ENCODE peak calls at places on chromosomes 7 and 10, in six cellular contexts. A is OCI-LY7, G is left ventricle myocardium inferior, P is GM06990, M is cardiac muscle cell, E is right lobe of liver. N is an unnamed sample.

GRCh38 chr10:86801995-86802394 is 45.6 kb downstream of the BMPR1A start:
- DNase-seq in G (no peak), A (no peak), P (no peak), E (no peak), M (no peak), N (no peak)

GRCh38 chr7:107002131-107002803 is 42.2 kb upstream of the PRKAR2B start:
- DNase-seq in E (no peak), A (no peak), M (no peak), G (no peak), P (no peak), N (no peak)

GRCh38 chr10:50396491-50397311 is 145.4 kb upstream of the ASAH2 start:
- DNase-seq in A (no peak), E (no peak), G (no peak), M (no peak), P (peak), N (no peak)

GRCh38 chr10:115706482-115707076 is 566.4 kb downstream of the GFRA1 start:
- DNase-seq in E (no peak), M (peak), A (peak), P (no peak), G (no peak), N (no peak)

GRCh38 chr7:141455686-141456085 is 95.5 kb upstream of the AGK start:
- DNase-seq in M (no peak), P (no peak), A (no peak), E (no peak), G (no peak), N (no peak)

GRCh38 chr10:97328646-97329453 is 5.7 kb downstream of the FRAT2 start:
- DNase-seq in A (no peak), E (peak), G (no peak), P (no peak), M (no peak), N (no peak)

GRCh38 chr7:77455334-77455733 is 39.2 kb upstream of the GSAP start:
- DNase-seq in P (no peak), A (no peak), M (no peak), G (peak), E (no peak), N (no peak)

GRCh38 chr10:49484501-49485230 is 54.3 kb downstream of the ERCC6 start:
- DNase-seq in P (no peak), M (no peak), E (no peak), A (no peak), G (no peak), N (no peak)

GRCh38 chr7:51647931-51648351 is 331.3 kb upstream of the COBL start:
- DNase-seq in G (no peak), A (no peak), P (no peak), M (no peak), E (no peak), N (no peak)

GRCh38 chr7:51645707-51646298 is 329.2 kb upstream of the COBL start:
- DNase-seq in G (no peak), P (no peak), E (no peak), M (no peak), A (no peak), N (no peak)

GRCh38 chr7:51644216-51644615 is 327.6 kb upstream of the COBL start:
- DNase-seq in A (no peak), P (no peak), E (no peak), G (no peak), M (no peak), N (no peak)

GRCh38 chr7:51647486-51647885 is 330.9 kb upstream of the COBL start:
- DNase-seq in A (no peak), E (no peak), G (no peak), M (no peak), P (no peak), N (no peak)

DNA sequence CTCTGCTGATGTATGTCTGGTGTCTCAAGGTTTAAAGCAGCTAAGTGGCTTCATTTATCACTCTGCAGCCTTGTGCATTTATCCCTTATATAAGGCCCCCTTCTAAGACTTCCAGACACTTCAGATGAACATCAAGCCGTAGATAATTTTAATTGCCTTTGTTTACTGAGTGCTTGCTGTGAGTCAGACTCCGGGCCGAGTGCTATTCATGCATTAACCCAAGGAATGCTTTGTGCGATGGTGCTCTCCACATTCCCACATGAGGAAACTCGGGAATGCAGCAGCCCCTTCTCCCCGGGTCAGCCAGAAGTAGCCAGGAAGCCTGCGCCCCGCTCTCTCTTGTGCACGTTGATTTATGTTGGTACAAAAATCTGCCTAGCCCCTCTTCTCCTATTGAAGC is 328.7 kb upstream of the COBL start:
- DNase-seq in E (no peak), A (no peak), M (no peak), G (no peak), P (no peak), N (no peak)
- TF ChIP-seq CTCF in E (no peak), A (no peak), M (no peak), G (no peak), P (no peak), N (no peak)

DNA sequence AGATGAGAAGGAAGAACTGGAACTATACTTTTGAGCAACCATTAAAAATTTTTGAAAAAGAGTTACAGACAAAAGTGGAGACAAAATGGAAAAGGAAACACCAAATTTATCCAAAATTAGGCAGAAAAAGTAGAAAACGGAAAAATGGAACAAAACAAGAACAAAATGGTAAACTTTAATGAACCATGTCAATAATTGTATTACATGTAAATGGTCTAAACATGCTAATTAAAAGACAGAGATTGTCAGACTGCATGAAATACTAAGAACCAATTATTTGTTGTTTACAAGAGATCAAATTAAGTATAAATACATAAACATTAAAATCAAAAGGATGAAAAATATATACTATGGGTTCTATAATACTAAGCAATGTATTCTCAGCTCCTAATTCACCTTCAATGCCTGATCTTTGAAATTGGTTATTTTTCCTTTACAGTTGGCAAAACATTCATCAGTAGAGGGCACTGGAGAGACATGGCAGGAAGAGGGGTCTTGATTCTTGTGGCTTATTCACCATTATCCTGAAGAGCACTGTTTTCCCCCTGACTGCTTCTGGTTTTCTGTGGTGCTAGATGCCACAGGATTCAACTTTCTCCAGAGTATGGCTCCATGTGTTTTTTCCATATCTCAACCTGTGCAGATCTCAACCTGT is 124.9 kb downstream of the ELFN1 start:
- DNase-seq in G (no peak), E (no peak), P (no peak), A (peak), M (no peak), N (no peak)
- TF ChIP-seq CTCF in G (no peak), E (peak), P (no peak), A (peak), M (peak), N (peak)

GRCh38 chr10:100360234-100360633 is 13.2 kb downstream of the SCD start:
- DNase-seq in M (no peak), G (no peak), A (no peak), P (no peak), E (no peak), N (no peak)
- TF ChIP-seq CTCF in M (no peak), G (no peak), A (no peak), P (no peak), E (no peak), N (no peak)

DNA sequence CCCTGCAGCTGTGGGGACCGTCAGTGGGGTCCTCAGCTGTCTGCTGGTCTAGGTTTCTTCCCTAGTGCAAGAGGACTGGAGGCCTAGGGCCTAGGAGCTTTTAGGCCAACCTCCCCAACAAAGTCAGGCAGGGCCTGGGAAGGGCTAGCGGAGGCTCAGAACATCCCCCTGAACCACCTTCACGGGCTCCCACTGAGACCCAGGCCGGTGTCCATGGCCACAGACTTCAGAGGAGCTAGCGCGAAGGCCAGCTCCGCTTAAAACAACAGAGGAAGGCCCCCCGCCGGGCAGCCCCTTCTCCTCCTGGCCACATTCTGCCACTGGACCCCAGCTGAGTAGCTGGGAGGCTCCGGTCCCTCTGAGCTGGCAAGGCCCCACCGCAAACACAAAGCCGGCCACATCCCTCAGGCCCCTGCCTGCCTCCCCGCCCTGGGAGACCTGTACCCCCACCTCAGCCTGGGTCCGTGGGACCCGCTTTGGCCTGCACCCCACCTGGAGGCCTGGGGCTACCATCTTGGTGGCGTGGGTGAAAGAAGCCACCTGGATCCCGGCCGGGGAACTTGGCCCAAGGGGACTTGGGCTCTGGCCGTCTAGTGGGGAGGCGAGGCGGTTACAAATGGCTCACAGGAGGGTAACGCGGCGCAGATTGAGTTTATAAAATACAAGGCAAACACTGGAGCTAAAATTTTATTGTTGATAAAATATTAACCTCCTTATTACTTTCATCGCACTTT is 5.4 kb upstream of the UNCX start:
- DNase-seq in P (no peak), A (no peak), G (no peak), E (no peak), M (no peak), N (no peak)
- TF ChIP-seq CTCF in P (no peak), A (no peak), G (no peak), E (no peak), M (no peak), N (no peak)

DNA sequence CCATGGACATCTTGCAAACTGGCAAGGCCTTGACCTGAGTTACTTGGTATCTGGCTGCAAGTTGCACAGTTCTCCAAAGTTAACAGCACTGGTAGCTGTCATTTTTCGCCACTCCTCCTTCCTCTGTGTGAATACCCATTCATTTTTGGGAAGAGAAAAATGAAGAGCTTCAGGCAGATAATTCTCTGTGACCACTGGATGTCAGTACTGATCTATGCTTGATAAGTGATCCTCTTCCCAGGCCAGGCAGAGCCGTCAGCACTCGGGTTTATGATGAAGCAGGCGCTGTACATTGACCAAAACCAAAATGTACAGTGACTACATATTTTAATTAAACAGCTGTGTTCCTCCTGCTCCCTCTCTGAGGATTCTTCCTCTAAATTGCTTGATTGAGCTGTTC is 55.9 kb upstream of the PDZD8 start:
- DNase-seq in M (no peak), E (no peak), P (no peak), A (no peak), G (no peak), N (no peak)
- TF ChIP-seq CTCF in M (no peak), E (peak), P (no peak), A (no peak), G (no peak), N (peak)

DNA sequence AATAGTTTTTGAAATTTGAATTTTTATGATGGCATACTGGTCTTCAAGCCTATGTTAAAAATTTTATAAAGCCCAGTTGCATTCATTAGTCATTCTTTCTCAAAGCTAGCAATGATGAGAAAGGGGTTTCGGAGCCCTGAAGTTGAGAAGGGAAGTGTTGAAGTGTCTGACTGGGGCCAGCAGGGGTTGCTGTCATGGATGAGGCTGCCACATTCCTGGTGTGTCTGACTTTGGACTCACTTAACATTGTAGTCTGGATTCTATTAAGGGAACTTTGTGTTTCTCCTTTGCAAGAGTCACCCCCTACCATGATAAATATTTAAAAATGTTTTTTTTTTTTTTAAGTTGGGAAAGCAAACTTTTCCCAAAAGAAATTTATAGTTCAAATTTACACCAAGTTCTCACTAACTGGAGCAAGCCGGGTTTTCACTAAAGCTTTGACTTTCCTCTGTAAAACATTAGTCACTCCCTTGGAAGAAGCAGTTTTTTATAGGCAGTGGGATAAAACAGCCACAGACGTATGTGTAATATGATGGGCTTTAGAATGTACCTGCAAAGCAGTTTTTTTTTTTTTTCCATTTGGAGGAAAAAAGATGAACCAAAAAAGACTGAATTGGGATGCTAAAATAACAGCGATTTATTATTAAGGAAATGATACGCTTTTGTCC is 243.6 kb downstream of the TWIST1 start:
- DNase-seq in E (no peak), P (no peak), G (no peak), A (no peak), M (peak), N (no peak)
- TF ChIP-seq CTCF in E (no peak), P (peak), G (no peak), A (no peak), M (peak), N (no peak)

GRCh38 chr7:155953781-155954549 is 141.7 kb upstream of the SHH start:
- DNase-seq in G (no peak), E (no peak), M (no peak), P (no peak), A (no peak), N (no peak)
- TF ChIP-seq CTCF in G (no peak), E (no peak), M (no peak), P (no peak), A (no peak), N (no peak)

GRCh38 chr7:150927157-150927953 is 50.8 kb downstream of the KCNH2 start:
- DNase-seq in E (no peak), G (no peak), P (no peak), A (no peak), M (no peak), N (no peak)

GRCh38 chr7:150931199-150931869 is 46.8 kb downstream of the KCNH2 start:
- DNase-seq in G (no peak), E (no peak), M (peak), A (no peak), P (no peak), N (peak)

GRCh38 chr7:150924256-150924851 is 53.8 kb downstream of the KCNH2 start:
- DNase-seq in M (no peak), E (no peak), P (no peak), A (no peak), G (no peak), N (no peak)

GRCh38 chr7:150926066-150926465 is 52.1 kb downstream of the KCNH2 start:
- DNase-seq in G (no peak), E (no peak), P (no peak), M (no peak), A (no peak), N (no peak)

GRCh38 chr7:150927954-150928340 is 50.2 kb downstream of the KCNH2 start:
- DNase-seq in A (no peak), P (no peak), M (no peak), G (no peak), E (no peak), N (no peak)
- TF ChIP-seq CTCF in A (peak), P (no peak), M (no peak), G (no peak), E (no peak), N (no peak)

N was measured in DND-41.